ENCODE peak calls at places on chromosomes 13 and 19, in nine cellular contexts. N, V, I, P, A, S, J, R and X are unnamed samples.

GRCh38 chr19:35106291-35106583 is 9.4 kb upstream of the FXYD3 start:
- DNase-seq in A (no peak), I (no peak), V (no peak), S (no peak), P (no peak), N (no peak), R (no peak), J (no peak), X (no peak)

GRCh38 chr13:106491928-106492327 is 43.5 kb downstream of the EFNB2 start:
- DNase-seq in V (no peak), R (no peak), I (no peak), J (no peak), P (no peak), A (no peak), S (no peak), N (no peak), X (no peak)

GRCh38 chr19:58511353-58512208 is at the start of gene SLC27A5:
- DNase-seq in I (peak), P (no peak), A (no peak), S (no peak), V (no peak), R (no peak), N (no peak), J (no peak), X (peak)

GRCh38 chr13:81929988-81930387 is 1589.1 kb upstream of the SPRY2 start:
- DNase-seq in A (no peak), P (no peak), R (no peak), I (no peak), N (peak), J (no peak), S (no peak), V (no peak), X (no peak)

GRCh38 chr13:98083507-98083906 is 59.4 kb upstream of the FARP1 start:
- DNase-seq in P (no peak), S (no peak), V (peak), N (no peak), R (peak), J (no peak), I (no peak), A (no peak), X (no peak)

GRCh38 chr19:39110263-39110967 is 15.2 kb upstream of the PAK4 start:
- DNase-seq in S (no peak), I (peak), A (peak), R (no peak), N (peak), J (peak), V (no peak), P (peak), X (peak)

GRCh38 chr13:113426591-113426986 is 26.7 kb downstream of the ADPRHL1 start:
- DNase-seq in A (no peak), I (no peak), N (no peak), P (no peak), J (no peak), R (no peak), S (no peak), V (no peak), X (no peak)

GRCh38 chr19:11381535-11382369 is 2.4 kb downstream of the EPOR start:
- DNase-seq in V (no peak), N (peak), S (no peak), I (no peak), J (peak), P (peak), A (peak), R (peak), X (peak)

GRCh38 chr13:91960947-91961346 is 562.5 kb downstream of the GPC5 start:
- DNase-seq in S (no peak), R (no peak), P (no peak), N (no peak), A (no peak), I (no peak), J (no peak), V (no peak), X (no peak)

GRCh38 chr13:29733069-29733700 is 117.2 kb downstream of the UBL3 start:
- DNase-seq in V (no peak), I (no peak), J (no peak), P (no peak), N (no peak), A (no peak), R (no peak), S (no peak), X (no peak)

GRCh38 chr13:23007430-23007829 is 173.3 kb upstream of the SGCG start:
- DNase-seq in I (no peak), J (no peak), A (no peak), S (no peak), V (no peak), R (peak), P (peak), N (no peak), X (no peak)

GRCh38 chr19:1259873-1260748 is 9.0 kb upstream of the CIRBP start:
- DNase-seq in S (no peak), J (no peak), A (peak), P (peak), R (no peak), V (no peak), N (no peak), I (peak), X (no peak)

GRCh38 chr19:4713384-4713951 is 10.2 kb downstream of the DPP9 start:
- DNase-seq in A (no peak), S (no peak), J (no peak), N (no peak), V (peak), R (peak), I (peak), P (no peak), X (peak)

GRCh38 chr13:23794267-23795161 is 94.7 kb downstream of the MIPEP start:
- DNase-seq in I (no peak), V (peak), P (no peak), N (no peak), A (no peak), J (no peak), S (no peak), R (peak), X (no peak)

GRCh38 chr19:42252365-42253244 is 2.3 kb downstream of the ERF start:
- DNase-seq in P (no peak), S (no peak), A (no peak), N (peak), R (peak), I (peak), J (no peak), V (no peak), X (no peak)

GRCh38 chr13:98927954-98928927 is 49.6 kb downstream of the DOCK9 start:
- DNase-seq in N (peak), J (no peak), V (peak), I (no peak), R (no peak), S (no peak), P (no peak), A (no peak), X (peak)

GRCh38 chr19:2625434-2625833 is 77.1 kb downstream of the GNG7 start:
- DNase-seq in N (no peak), R (no peak), V (no peak), J (no peak), P (no peak), A (no peak), I (peak), S (no peak), X (peak)

GRCh38 chr13:73334459-73334858 is 275.7 kb downstream of the KLF5 start:
- DNase-seq in V (no peak), A (no peak), S (no peak), R (peak), I (no peak), N (no peak), J (no peak), P (no peak), X (no peak)

GRCh38 chr19:45767410-45767880 is 1.6 kb downstream of the SIX5 start:
- DNase-seq in N (peak), P (peak), V (peak), J (no peak), S (no peak), A (no peak), I (peak), R (peak), X (peak)

GRCh38 chr13:29978211-29978610 is 127.8 kb upstream of the UBL3 start:
- DNase-seq in A (no peak), V (no peak), R (no peak), J (no peak), S (no peak), N (no peak), I (no peak), P (no peak), X (no peak)

GRCh38 chr13:50691682-50692263 is 151.7 kb downstream of the DLEU7 start:
- DNase-seq in J (no peak), S (no peak), I (no peak), P (no peak), A (no peak), N (no peak), V (no peak), R (no peak), X (no peak)

GRCh38 chr19:7497292-7497691 is 8.5 kb upstream of the PEX11G start:
- DNase-seq in P (peak), V (no peak), A (no peak), J (no peak), S (no peak), N (peak), R (no peak), I (no peak), X (no peak)

GRCh38 chr13:87274209-87274819 is 396.9 kb upstream of the SLITRK5 start:
- DNase-seq in S (no peak), V (no peak), R (peak), I (no peak), N (peak), A (peak), J (no peak), P (peak), X (no peak)

GRCh38 chr13:39685652-39686051 is 30.2 kb downstream of the COG6 start:
- DNase-seq in V (no peak), A (no peak), R (no peak), I (no peak), P (no peak), N (no peak), J (no peak), S (no peak), X (no peak)